ENCODE peak calls at places on chromosomes 4 and X, in nine cellular contexts. K is AG08396, N is Kasumi-1, A is AML-193, Y is HFFc6, R is pancreas, D is D721Med, Q is fibroblast of mammary gland, F is osteocyte. J is an unnamed sample.

GRCh38 chr4:170868191-170868590 is 778.4 kb upstream of the AADAT start:
- DNase-seq in K (no peak), F (no peak), D (no peak), Y (no peak), N (no peak), A (no peak), R (no peak), Q (peak), J (no peak)

GRCh38 chr4:98851806-98852205 is 77.1 kb downstream of the EIF4E start:
- DNase-seq in R (no peak), Y (peak), D (no peak), K (peak), F (no peak), N (no peak), Q (no peak), A (no peak), J (no peak)

GRCh38 chr4:105598044-105598443 is 45.6 kb downstream of the ARHGEF38 start:
- DNase-seq in D (no peak), Y (no peak), K (no peak), Q (no peak), F (no peak), R (no peak), N (no peak), A (no peak), J (no peak)

GRCh38 chr4:89351201-89351600 is 43.6 kb upstream of the GPRIN3 start:
- DNase-seq in R (no peak), Q (no peak), K (no peak), N (no peak), F (no peak), Y (no peak), D (no peak), A (no peak), J (no peak)

GRCh38 chr4:41146716-41147506 is 67.4 kb downstream of the APBB2 start:
- DNase-seq in F (no peak), Y (no peak), Q (peak), A (no peak), R (no peak), N (no peak), K (peak), D (no peak), J (no peak)

GRCh38 chr4:152609460-152609859 is 70.3 kb downstream of the TMEM154 start:
- DNase-seq in N (no peak), D (no peak), F (no peak), Y (no peak), R (no peak), K (no peak), Q (no peak), A (no peak), J (no peak)

GRCh38 chrX:153476628-153477027 is 6.3 kb upstream of the HAUS7 start:
- DNase-seq in D (no peak), R (no peak), Y (peak), N (no peak), A (no peak), F (no peak), Q (peak), K (no peak), J (no peak)

GRCh38 chr4:92307886-92308285 is 4.1 kb downstream of the GRID2 start:
- DNase-seq in Y (no peak), R (no peak), K (no peak), D (no peak), Q (no peak), F (no peak), N (no peak), A (no peak), J (no peak)

GRCh38 chr4:134327274-134328122 is 125.9 kb upstream of the PABPC4L start:
- DNase-seq in R (no peak), K (no peak), N (no peak), D (no peak), Y (no peak), A (no peak), F (no peak), Q (no peak), J (no peak)

GRCh38 chr4:57119054-57119651 is 9.0 kb upstream of the IGFBP7 start:
- DNase-seq in A (no peak), Q (peak), Y (peak), D (no peak), N (peak), R (no peak), F (peak), K (peak), J (no peak)

GRCh38 chr4:108849611-108850406 is 87.0 kb upstream of the ETNPPL start:
- DNase-seq in K (peak), R (no peak), Q (peak), N (no peak), Y (peak), D (no peak), A (no peak), F (no peak), J (no peak)

GRCh38 chr4:159101983-159102622 is 776 bp upstream of the RAPGEF2 start:
- DNase-seq in N (no peak), K (peak), R (no peak), Y (no peak), Q (no peak), D (no peak), A (no peak), F (no peak), J (no peak)

GRCh38 chr4:103410401-103410800 is 212.3 kb upstream of the CENPE start:
- DNase-seq in R (no peak), N (no peak), Y (no peak), Q (no peak), D (no peak), A (no peak), K (no peak), F (no peak), J (no peak)

GRCh38 chrX:26558719-26559386 is 342.9 kb downstream of the MAGEB5 start:
- DNase-seq in K (no peak), D (no peak), R (no peak), A (no peak), N (no peak), F (no peak), Q (no peak), Y (no peak), J (no peak)

GRCh38 chr4:115152081-115152480 is 38.7 kb upstream of the NDST4 start:
- DNase-seq in N (no peak), Y (no peak), Q (no peak), K (no peak), F (no peak), D (no peak), R (no peak), A (no peak), J (no peak)

GRCh38 chr4:138242076-138242829 is at the start of gene SLC7A11:
- DNase-seq in A (peak), Q (peak), F (peak), N (peak), K (peak), R (peak), D (no peak), Y (peak), J (peak)

GRCh38 chr4:120156115-120156718 is 89.6 kb upstream of the MAD2L1 start:
- DNase-seq in D (no peak), R (no peak), K (no peak), N (peak), Q (peak), Y (peak), F (no peak), A (peak), J (no peak)

GRCh38 chr4:112550728-112551127 is 34.7 kb upstream of the NEUROG2 start:
- DNase-seq in N (no peak), Y (peak), F (no peak), K (no peak), Q (peak), R (no peak), D (no peak), A (no peak), J (no peak)

GRCh38 chr4:33306131-33306530 is 2586.0 kb downstream of the PCDH7 start:
- DNase-seq in Q (no peak), F (no peak), Y (no peak), R (no peak), K (no peak), N (no peak), A (no peak), D (no peak), J (no peak)

GRCh38 chr4:126604273-126604867 is 1028.4 kb upstream of the INTU start:
- DNase-seq in Y (peak), A (peak), D (no peak), Q (peak), F (no peak), N (peak), K (peak), R (no peak), J (no peak)

GRCh38 chrX:136202889-136203288 is 48.3 kb downstream of the MAP7D3 start:
- DNase-seq in D (no peak), K (no peak), A (no peak), Y (peak), Q (peak), R (no peak), F (no peak), N (no peak), J (no peak)

GRCh38 chr4:173752610-173753009 is 222.6 kb upstream of the HAND2 start:
- DNase-seq in N (peak), F (no peak), D (no peak), R (no peak), Y (no peak), Q (peak), K (no peak), A (peak), J (no peak)

GRCh38 chr4:26938516-26938915 is 77.9 kb downstream of the STIM2 start:
- DNase-seq in Y (no peak), Q (no peak), D (no peak), F (no peak), N (no peak), R (no peak), K (no peak), A (no peak), J (no peak)

GRCh38 chrX:15165832-15166231 is 104.1 kb downstream of the ASB9 start:
- DNase-seq in Q (no peak), R (no peak), K (no peak), Y (no peak), D (no peak), N (no peak), F (no peak), A (no peak), J (no peak)

GRCh38 chr4:63965875-63966274 is 443.4 kb downstream of the TECRL start:
- DNase-seq in Y (no peak), A (no peak), N (no peak), F (no peak), D (no peak), R (no peak), K (no peak), Q (no peak), J (no peak)

GRCh38 chrX:27254663-27255062 is 208.5 kb downstream of the PPP4R3C start:
- DNase-seq in A (peak), F (no peak), K (no peak), D (no peak), R (no peak), N (peak), Q (no peak), Y (no peak), J (peak)

GRCh38 chrX:11341274-11342256 is 48.4 kb downstream of the AMELX start:
- DNase-seq in R (no peak), F (no peak), K (peak), N (peak), Q (peak), D (no peak), Y (peak), A (peak), J (peak)

GRCh38 chr4:107838763-107839162 is 14.0 kb downstream of the SGMS2 start:
- DNase-seq in R (no peak), K (no peak), Y (no peak), N (peak), Q (peak), F (no peak), D (no peak), A (peak), J (no peak)

GRCh38 chr4:164755432-164755831 is 1.5 kb downstream of the SMIM31 start:
- DNase-seq in Q (no peak), F (no peak), Y (no peak), D (no peak), R (no peak), N (no peak), A (no peak), K (no peak), J (no peak)

GRCh38 chr4:38308728-38309315 is 348.6 kb downstream of the PTTG2 start:
- DNase-seq in Y (peak), N (no peak), D (no peak), F (no peak), K (no peak), A (no peak), R (no peak), Q (peak), J (no peak)

GRCh38 chr4:102815981-102816380 is 11.4 kb downstream of the UBE2D3 start:
- DNase-seq in Q (peak), D (no peak), F (no peak), R (no peak), A (no peak), Y (peak), N (no peak), K (peak), J (no peak)

GRCh38 chr4:96509039-96509741 is 669.3 kb downstream of the PDHA2 start:
- DNase-seq in N (no peak), R (no peak), A (no peak), D (no peak), Y (no peak), F (no peak), K (no peak), Q (no peak), J (no peak)

GRCh38 chr4:14415146-14415545 is 587.1 kb upstream of the CPEB2 start:
- DNase-seq in Y (no peak), D (no peak), N (peak), K (no peak), A (no peak), F (no peak), Q (peak), R (no peak), J (no peak)